ENCODE peak calls at places on chromosome 15, in six cellular contexts. One of them, this sample, is unnamed.

GRCh38 chr15:78761020-78761419 is 50.2 kb downstream of the ADAMTS7 start:
- DNase-seq in anterior cingulate cortex: no peak
- DNase-seq in activated CD8-positive, alpha-beta memory T cell treated with anti-CD3 and anti-CD28 coated beads for 4 hours: no peak
- DNase-seq in esophagus squamous epithelium: no peak
- DNase-seq in left colon: peak
- DNase-seq in NCI-H1105: no peak
- DNase-seq in this sample: no peak

GRCh38 chr15:99006904-99007495 is 592 bp downstream of the PGPEP1L start:
- DNase-seq in anterior cingulate cortex: no peak
- DNase-seq in activated CD8-positive, alpha-beta memory T cell treated with anti-CD3 and anti-CD28 coated beads for 4 hours: no peak
- DNase-seq in esophagus squamous epithelium: no peak
- DNase-seq in left colon: no peak
- DNase-seq in NCI-H1105: no peak
- DNase-seq in this sample: no peak

GRCh38 chr15:25059698-25060471 is 105.1 kb downstream of the SNRPN start:
- DNase-seq in anterior cingulate cortex: no peak
- DNase-seq in activated CD8-positive, alpha-beta memory T cell treated with anti-CD3 and anti-CD28 coated beads for 4 hours: no peak
- DNase-seq in esophagus squamous epithelium: no peak
- DNase-seq in left colon: no peak
- DNase-seq in NCI-H1105: no peak
- DNase-seq in this sample: no peak

GRCh38 chr15:92091155-92091734 is 237.7 kb downstream of the SLCO3A1 start:
- DNase-seq in anterior cingulate cortex: no peak
- DNase-seq in activated CD8-positive, alpha-beta memory T cell treated with anti-CD3 and anti-CD28 coated beads for 4 hours: no peak
- DNase-seq in esophagus squamous epithelium: no peak
- DNase-seq in left colon: no peak
- DNase-seq in NCI-H1105: no peak
- DNase-seq in this sample: peak

GRCh38 chr15:70141376-70142071 is 43.8 kb upstream of the TLE3 start:
- DNase-seq in anterior cingulate cortex: no peak
- DNase-seq in activated CD8-positive, alpha-beta memory T cell treated with anti-CD3 and anti-CD28 coated beads for 4 hours: no peak
- DNase-seq in esophagus squamous epithelium: no peak
- DNase-seq in left colon: no peak
- DNase-seq in NCI-H1105: no peak
- DNase-seq in this sample: no peak

GRCh38 chr15:25055356-25056068 is 100.7 kb downstream of the SNRPN start:
- DNase-seq in anterior cingulate cortex: no peak
- DNase-seq in activated CD8-positive, alpha-beta memory T cell treated with anti-CD3 and anti-CD28 coated beads for 4 hours: no peak
- DNase-seq in esophagus squamous epithelium: no peak
- DNase-seq in left colon: no peak
- DNase-seq in NCI-H1105: no peak
- DNase-seq in this sample: no peak

GRCh38 chr15:84600331-84600686 is 500 bp upstream of the ZSCAN2 start:
- DNase-seq in anterior cingulate cortex: no peak
- DNase-seq in activated CD8-positive, alpha-beta memory T cell treated with anti-CD3 and anti-CD28 coated beads for 4 hours: peak
- DNase-seq in esophagus squamous epithelium: peak
- DNase-seq in left colon: peak
- DNase-seq in NCI-H1105: no peak
- DNase-seq in this sample: peak

GRCh38 chr15:42858999-42859789 is 61.4 kb downstream of the TTBK2 start:
- DNase-seq in anterior cingulate cortex: no peak
- DNase-seq in activated CD8-positive, alpha-beta memory T cell treated with anti-CD3 and anti-CD28 coated beads for 4 hours: no peak
- DNase-seq in esophagus squamous epithelium: no peak
- DNase-seq in left colon: no peak
- DNase-seq in NCI-H1105: no peak
- DNase-seq in this sample: no peak

GRCh38 chr15:45612790-45613415 is 21.9 kb upstream of the SQOR start:
- DNase-seq in anterior cingulate cortex: no peak
- DNase-seq in activated CD8-positive, alpha-beta memory T cell treated with anti-CD3 and anti-CD28 coated beads for 4 hours: no peak
- DNase-seq in esophagus squamous epithelium: no peak
- DNase-seq in left colon: no peak
- DNase-seq in NCI-H1105: no peak
- DNase-seq in this sample: no peak

GRCh38 chr15:77440378-77440999 is 19.8 kb downstream of the HMG20A start:
- DNase-seq in anterior cingulate cortex: no peak
- DNase-seq in activated CD8-positive, alpha-beta memory T cell treated with anti-CD3 and anti-CD28 coated beads for 4 hours: no peak
- DNase-seq in esophagus squamous epithelium: no peak
- DNase-seq in left colon: no peak
- DNase-seq in NCI-H1105: no peak
- DNase-seq in this sample: no peak

GRCh38 chr15:60172147-60172546 is 168.0 kb downstream of the FOXB1 start:
- DNase-seq in anterior cingulate cortex: no peak
- DNase-seq in activated CD8-positive, alpha-beta memory T cell treated with anti-CD3 and anti-CD28 coated beads for 4 hours: no peak
- DNase-seq in esophagus squamous epithelium: no peak
- DNase-seq in left colon: no peak
- DNase-seq in NCI-H1105: no peak
- DNase-seq in this sample: no peak

GRCh38 chr15:59376735-59377134 is 4.1 kb upstream of the MYO1E start:
- DNase-seq in anterior cingulate cortex: no peak
- DNase-seq in activated CD8-positive, alpha-beta memory T cell treated with anti-CD3 and anti-CD28 coated beads for 4 hours: no peak
- DNase-seq in esophagus squamous epithelium: no peak
- DNase-seq in left colon: no peak
- DNase-seq in NCI-H1105: no peak
- DNase-seq in this sample: no peak

GRCh38 chr15:101091080-101092017 is 160.5 kb downstream of the CHSY1 start:
- DNase-seq in anterior cingulate cortex: peak
- DNase-seq in activated CD8-positive, alpha-beta memory T cell treated with anti-CD3 and anti-CD28 coated beads for 4 hours: no peak
- DNase-seq in esophagus squamous epithelium: no peak
- DNase-seq in left colon: no peak
- DNase-seq in NCI-H1105: no peak
- DNase-seq in this sample: peak

GRCh38 chr15:72516734-72517133 is 42.6 kb downstream of the ARIH1 start:
- DNase-seq in anterior cingulate cortex: no peak
- DNase-seq in activated CD8-positive, alpha-beta memory T cell treated with anti-CD3 and anti-CD28 coated beads for 4 hours: no peak
- DNase-seq in esophagus squamous epithelium: no peak
- DNase-seq in left colon: no peak
- DNase-seq in NCI-H1105: no peak
- DNase-seq in this sample: no peak

GRCh38 chr15:63815796-63816533 is 17.8 kb downstream of the HERC1 start:
- DNase-seq in anterior cingulate cortex: no peak
- DNase-seq in activated CD8-positive, alpha-beta memory T cell treated with anti-CD3 and anti-CD28 coated beads for 4 hours: no peak
- DNase-seq in esophagus squamous epithelium: no peak
- DNase-seq in left colon: no peak
- DNase-seq in NCI-H1105: no peak
- DNase-seq in this sample: no peak

GRCh38 chr15:70329179-70329578 is 231.5 kb upstream of the TLE3 start:
- DNase-seq in anterior cingulate cortex: no peak
- DNase-seq in activated CD8-positive, alpha-beta memory T cell treated with anti-CD3 and anti-CD28 coated beads for 4 hours: no peak
- DNase-seq in esophagus squamous epithelium: no peak
- DNase-seq in left colon: no peak
- DNase-seq in NCI-H1105: no peak
- DNase-seq in this sample: no peak

GRCh38 chr15:64343841-64344240 is 12.1 kb downstream of the CSNK1G1 start:
- DNase-seq in anterior cingulate cortex: no peak
- DNase-seq in activated CD8-positive, alpha-beta memory T cell treated with anti-CD3 and anti-CD28 coated beads for 4 hours: no peak
- DNase-seq in esophagus squamous epithelium: no peak
- DNase-seq in left colon: no peak
- DNase-seq in NCI-H1105: no peak
- DNase-seq in this sample: no peak

GRCh38 chr15:96326551-96327154 is 3.8 kb upstream of the NR2F2 start:
- DNase-seq in anterior cingulate cortex: no peak
- DNase-seq in activated CD8-positive, alpha-beta memory T cell treated with anti-CD3 and anti-CD28 coated beads for 4 hours: no peak
- DNase-seq in esophagus squamous epithelium: no peak
- DNase-seq in left colon: no peak
- DNase-seq in NCI-H1105: peak
- DNase-seq in this sample: peak

GRCh38 chr15:52217186-52217585 is 26.0 kb upstream of the GNB5 start:
- DNase-seq in anterior cingulate cortex: no peak
- DNase-seq in activated CD8-positive, alpha-beta memory T cell treated with anti-CD3 and anti-CD28 coated beads for 4 hours: no peak
- DNase-seq in esophagus squamous epithelium: no peak
- DNase-seq in left colon: no peak
- DNase-seq in NCI-H1105: no peak
- DNase-seq in this sample: no peak

GRCh38 chr15:42404461-42405235 is 45.3 kb downstream of the CAPN3 start:
- DNase-seq in anterior cingulate cortex: no peak
- DNase-seq in activated CD8-positive, alpha-beta memory T cell treated with anti-CD3 and anti-CD28 coated beads for 4 hours: no peak
- DNase-seq in esophagus squamous epithelium: no peak
- DNase-seq in left colon: no peak
- DNase-seq in NCI-H1105: no peak
- DNase-seq in this sample: no peak

GRCh38 chr15:31374489-31374888 is 47.9 kb downstream of the KLF13 start:
- DNase-seq in anterior cingulate cortex: no peak
- DNase-seq in activated CD8-positive, alpha-beta memory T cell treated with anti-CD3 and anti-CD28 coated beads for 4 hours: no peak
- DNase-seq in esophagus squamous epithelium: no peak
- DNase-seq in left colon: no peak
- DNase-seq in NCI-H1105: no peak
- DNase-seq in this sample: no peak

GRCh38 chr15:75731248-75732100 is 18.8 kb upstream of the CSPG4 start:
- DNase-seq in anterior cingulate cortex: no peak
- DNase-seq in activated CD8-positive, alpha-beta memory T cell treated with anti-CD3 and anti-CD28 coated beads for 4 hours: no peak
- DNase-seq in esophagus squamous epithelium: no peak
- DNase-seq in left colon: no peak
- DNase-seq in NCI-H1105: no peak
- DNase-seq in this sample: peak

GRCh38 chr15:28994142-28994829 is 108.5 kb downstream of the APBA2 start:
- DNase-seq in anterior cingulate cortex: no peak
- DNase-seq in activated CD8-positive, alpha-beta memory T cell treated with anti-CD3 and anti-CD28 coated beads for 4 hours: no peak
- DNase-seq in esophagus squamous epithelium: no peak
- DNase-seq in left colon: no peak
- DNase-seq in NCI-H1105: no peak
- DNase-seq in this sample: no peak

GRCh38 chr15:69457304-69458280 is 5.0 kb downstream of the RPLP1 start:
- DNase-seq in anterior cingulate cortex: no peak
- DNase-seq in activated CD8-positive, alpha-beta memory T cell treated with anti-CD3 and anti-CD28 coated beads for 4 hours: no peak
- DNase-seq in esophagus squamous epithelium: no peak
- DNase-seq in left colon: no peak
- DNase-seq in NCI-H1105: no peak
- DNase-seq in this sample: no peak

GRCh38 chr15:45307230-45307924 is 55.3 kb downstream of the SLC28A2 start:
- DNase-seq in anterior cingulate cortex: no peak
- DNase-seq in activated CD8-positive, alpha-beta memory T cell treated with anti-CD3 and anti-CD28 coated beads for 4 hours: no peak
- DNase-seq in esophagus squamous epithelium: no peak
- DNase-seq in left colon: no peak
- DNase-seq in NCI-H1105: no peak
- DNase-seq in this sample: peak

GRCh38 chr15:68733666-68734065 is 87.0 kb downstream of the ANP32A start:
- DNase-seq in anterior cingulate cortex: no peak
- DNase-seq in activated CD8-positive, alpha-beta memory T cell treated with anti-CD3 and anti-CD28 coated beads for 4 hours: no peak
- DNase-seq in esophagus squamous epithelium: no peak
- DNase-seq in left colon: no peak
- DNase-seq in NCI-H1105: no peak
- DNase-seq in this sample: no peak

GRCh38 chr15:35624881-35625280 is 78.9 kb upstream of the DPH6 start:
- DNase-seq in anterior cingulate cortex: no peak
- DNase-seq in activated CD8-positive, alpha-beta memory T cell treated with anti-CD3 and anti-CD28 coated beads for 4 hours: no peak
- DNase-seq in esophagus squamous epithelium: no peak
- DNase-seq in left colon: no peak
- DNase-seq in NCI-H1105: no peak
- DNase-seq in this sample: no peak

GRCh38 chr15:44535509-44536297 is 1.2 kb upstream of the EIF3J start:
- DNase-seq in anterior cingulate cortex: no peak
- DNase-seq in activated CD8-positive, alpha-beta memory T cell treated with anti-CD3 and anti-CD28 coated beads for 4 hours: no peak
- DNase-seq in esophagus squamous epithelium: no peak
- DNase-seq in left colon: peak
- DNase-seq in NCI-H1105: no peak
- DNase-seq in this sample: no peak

GRCh38 chr15:42194502-42194901 is 13.6 kb downstream of the VPS39 start:
- DNase-seq in anterior cingulate cortex: no peak
- DNase-seq in activated CD8-positive, alpha-beta memory T cell treated with anti-CD3 and anti-CD28 coated beads for 4 hours: no peak
- DNase-seq in esophagus squamous epithelium: no peak
- DNase-seq in left colon: no peak
- DNase-seq in NCI-H1105: no peak
- DNase-seq in this sample: no peak

GRCh38 chr15:76170426-76170800 is 110.6 kb downstream of the TMEM266 start:
- DNase-seq in anterior cingulate cortex: no peak
- DNase-seq in activated CD8-positive, alpha-beta memory T cell treated with anti-CD3 and anti-CD28 coated beads for 4 hours: no peak
- DNase-seq in esophagus squamous epithelium: no peak
- DNase-seq in left colon: no peak
- DNase-seq in NCI-H1105: no peak
- DNase-seq in this sample: no peak

GRCh38 chr15:51377038-51377761 is 35.7 kb downstream of the GLDN start:
- DNase-seq in anterior cingulate cortex: no peak
- DNase-seq in activated CD8-positive, alpha-beta memory T cell treated with anti-CD3 and anti-CD28 coated beads for 4 hours: no peak
- DNase-seq in esophagus squamous epithelium: no peak
- DNase-seq in left colon: no peak
- DNase-seq in NCI-H1105: no peak
- DNase-seq in this sample: no peak

GRCh38 chr15:65423150-65423976 is 616 bp upstream of the IGDCC4 start:
- DNase-seq in anterior cingulate cortex: no peak
- DNase-seq in activated CD8-positive, alpha-beta memory T cell treated with anti-CD3 and anti-CD28 coated beads for 4 hours: no peak
- DNase-seq in esophagus squamous epithelium: no peak
- DNase-seq in left colon: no peak
- DNase-seq in NCI-H1105: no peak
- DNase-seq in this sample: peak

GRCh38 chr15:33621156-33621555 is 310.4 kb downstream of the RYR3 start:
- DNase-seq in anterior cingulate cortex: no peak
- DNase-seq in activated CD8-positive, alpha-beta memory T cell treated with anti-CD3 and anti-CD28 coated beads for 4 hours: no peak
- DNase-seq in esophagus squamous epithelium: no peak
- DNase-seq in left colon: no peak
- DNase-seq in NCI-H1105: no peak
- DNase-seq in this sample: no peak

GRCh38 chr15:100310511-100310910 is 31.3 kb downstream of the ADAMTS17 start:
- DNase-seq in anterior cingulate cortex: no peak
- DNase-seq in activated CD8-positive, alpha-beta memory T cell treated with anti-CD3 and anti-CD28 coated beads for 4 hours: no peak
- DNase-seq in esophagus squamous epithelium: no peak
- DNase-seq in left colon: no peak
- DNase-seq in NCI-H1105: no peak
- DNase-seq in this sample: no peak

GRCh38 chr15:66131831-66132230 is 121.7 kb downstream of the MEGF11 start:
- DNase-seq in anterior cingulate cortex: no peak
- DNase-seq in activated CD8-positive, alpha-beta memory T cell treated with anti-CD3 and anti-CD28 coated beads for 4 hours: no peak
- DNase-seq in esophagus squamous epithelium: no peak
- DNase-seq in left colon: no peak
- DNase-seq in NCI-H1105: peak
- DNase-seq in this sample: no peak

GRCh38 chr15:59191855-59192237 is 14.8 kb upstream of the LDHAL6B start:
- DNase-seq in anterior cingulate cortex: no peak
- DNase-seq in activated CD8-positive, alpha-beta memory T cell treated with anti-CD3 and anti-CD28 coated beads for 4 hours: no peak
- DNase-seq in esophagus squamous epithelium: no peak
- DNase-seq in left colon: no peak
- DNase-seq in NCI-H1105: no peak
- DNase-seq in this sample: no peak

GRCh38 chr15:78570710-78571109 is 5.4 kb downstream of the CHRNA5 start:
- DNase-seq in anterior cingulate cortex: no peak
- DNase-seq in activated CD8-positive, alpha-beta memory T cell treated with anti-CD3 and anti-CD28 coated beads for 4 hours: no peak
- DNase-seq in esophagus squamous epithelium: no peak
- DNase-seq in left colon: no peak
- DNase-seq in NCI-H1105: no peak
- DNase-seq in this sample: no peak

GRCh38 chr15:52011711-52012144 is 7.3 kb upstream of the MAPK6 start:
- DNase-seq in anterior cingulate cortex: no peak
- DNase-seq in activated CD8-positive, alpha-beta memory T cell treated with anti-CD3 and anti-CD28 coated beads for 4 hours: no peak
- DNase-seq in esophagus squamous epithelium: no peak
- DNase-seq in left colon: no peak
- DNase-seq in NCI-H1105: peak
- DNase-seq in this sample: peak

GRCh38 chr15:79529441-79529840 is 97.3 kb downstream of the MINAR1 start:
- DNase-seq in anterior cingulate cortex: no peak
- DNase-seq in activated CD8-positive, alpha-beta memory T cell treated with anti-CD3 and anti-CD28 coated beads for 4 hours: no peak
- DNase-seq in esophagus squamous epithelium: no peak
- DNase-seq in left colon: no peak
- DNase-seq in NCI-H1105: no peak
- DNase-seq in this sample: no peak

This sample was measured in SJCRH30.